ENCODE peak calls at places on chromosomes 4 and X, in nine cellular contexts. Y is mesothelial cell of epicardium, L is right atrium auricular region, Q is AG10803, J is stomach, U is tibial artery, N is prostate gland, G is Calu3, K is endothelial cell. O is an unnamed sample.
A peak's percentile ranks its signal among the peaks of the same experiment; 100 is the strongest.

GRCh38 chr4:95165926-95166524 is 382.7 kb downstream of the UNC5C start:
- DNase-seq in Y (no peak), L (no peak), Q (peak; percentile 74), J (no peak), U (no peak), N (peak; percentile 55), G (peak; percentile 24), K (peak; percentile 33), O (peak; percentile 39)

GRCh38 chrX:123920065-123920785 is 41.3 kb upstream of the STAG2 start:
- DNase-seq in Y (no peak), L (no peak), Q (peak; percentile 65), J (no peak), U (no peak), N (no peak), G (no peak), K (no peak), O (no peak)

GRCh38 chrX:25726539-25726938 is 411.6 kb upstream of the MAGEB18 start:
- DNase-seq in Y (no peak), L (no peak), Q (no peak), J (no peak), U (no peak), N (no peak), G (peak; percentile 14), K (no peak), O (no peak)

GRCh38 chr4:8616831-8617230 is 24.3 kb downstream of the CPZ start:
- DNase-seq in Y (no peak), L (no peak), Q (no peak), J (no peak), U (no peak), N (no peak), G (no peak), K (no peak), O (no peak)

GRCh38 chr4:77308843-77309242 is 151.8 kb downstream of the CCNG2 start:
- DNase-seq in Y (no peak), L (no peak), Q (peak; percentile 44), J (no peak), U (no peak), N (no peak), G (peak; percentile 1), K (no peak), O (peak; percentile 13)

GRCh38 chrX:153871451-153871850 is 14.5 kb downstream of the L1CAM start:
- DNase-seq in Y (no peak), L (no peak), Q (no peak), J (no peak), U (no peak), N (no peak), G (no peak), K (no peak), O (no peak)

GRCh38 chr4:119246177-119246576 is 33.7 kb downstream of the USP53 start:
- DNase-seq in Y (no peak), L (no peak), Q (no peak), J (no peak), U (no peak), N (no peak), G (no peak), K (no peak), O (no peak)

GRCh38 chrX:134684956-134685355 is 26.7 kb upstream of the PLAC1 start:
- DNase-seq in Y (no peak), L (no peak), Q (no peak), J (no peak), U (no peak), N (no peak), G (no peak), K (no peak), O (no peak)

GRCh38 chr4:154491341-154491679 is 289 bp downstream of the DCHS2 start:
- DNase-seq in Y (no peak), L (no peak), Q (peak; percentile 11), J (no peak), U (no peak), N (no peak), G (no peak), K (no peak), O (no peak)

DNA sequence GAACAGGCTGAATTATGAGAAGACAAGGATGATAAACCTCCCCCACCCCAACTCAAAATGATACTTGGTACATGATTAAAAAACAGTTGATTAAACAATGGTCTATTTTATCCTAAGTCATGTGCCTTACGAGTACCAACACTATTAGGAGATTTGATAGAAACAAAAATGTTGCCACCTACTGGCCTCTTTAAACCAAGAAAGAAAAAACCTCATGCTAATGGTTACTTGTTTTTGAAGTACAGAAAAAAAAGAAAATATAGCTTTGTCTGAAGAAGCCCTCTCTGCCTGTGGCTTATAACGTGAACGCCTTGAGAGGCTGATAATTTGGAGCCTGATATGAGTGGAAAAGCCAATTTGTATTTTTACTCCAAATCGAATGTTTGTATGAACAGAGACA is 538.2 kb downstream of the DMD start:
- DNase-seq in Y (no peak), L (no peak), Q (no peak), J (no peak), U (no peak), N (no peak), G (no peak), K (no peak), O (no peak)
- TF ChIP-seq CTCF in Y (peak; percentile 17), L (no peak), Q (no peak), J (no peak), U (no peak), N (no peak), G (no peak), K (no peak), O (no peak)

GRCh38 chr4:113248320-113248719 is 198.9 kb downstream of the ANK2 start:
- DNase-seq in Y (no peak), L (no peak), Q (no peak), J (no peak), U (no peak), N (no peak), G (peak; percentile 8), K (peak; percentile 47), O (no peak)
- TF ChIP-seq CTCF in Y (no peak), L (no peak), Q (no peak), J (no peak), U (no peak), N (no peak), G (no peak), K (peak; percentile 30), O (peak; percentile 21)

GRCh38 chr4:84167579-84167978 is 331.5 kb downstream of the NKX6-1 start:
- DNase-seq in Y (no peak), L (no peak), Q (no peak), J (no peak), U (no peak), N (no peak), G (peak; percentile 1), K (peak; percentile 14), O (no peak)
- TF ChIP-seq CTCF in Y (no peak), L (no peak), Q (no peak), J (no peak), U (no peak), N (no peak), G (no peak), K (no peak), O (peak; percentile 18)

GRCh38 chr4:152735302-152735917 is 44.1 kb downstream of the TIGD4 start:
- DNase-seq in Y (no peak), L (no peak), Q (peak; percentile 23), J (no peak), U (no peak), N (no peak), G (no peak), K (no peak), O (no peak)
- TF ChIP-seq CTCF in Y (peak; percentile 46), L (no peak), Q (peak; percentile 72), J (no peak), U (no peak), N (peak; percentile 43), G (no peak), K (peak; percentile 41), O (peak; percentile 51)

DNA sequence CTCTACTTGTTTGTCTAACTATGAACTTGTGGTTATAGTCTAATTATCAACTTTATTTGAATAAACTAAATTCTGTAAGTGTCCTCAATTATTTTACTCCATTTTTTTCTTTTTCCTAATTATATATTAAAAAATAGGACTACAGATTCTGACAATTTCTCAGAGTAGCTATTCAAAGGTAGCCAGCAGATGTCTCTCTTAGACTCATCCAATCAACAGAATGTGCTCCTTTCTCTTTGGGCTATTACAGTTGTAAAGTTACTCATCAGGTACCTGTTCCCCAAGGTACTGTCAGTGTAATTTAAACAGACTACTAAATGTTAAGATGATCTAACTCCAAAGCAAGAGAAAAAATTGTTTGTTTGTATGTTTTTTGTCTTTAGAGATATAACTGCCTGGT is 248.6 kb downstream of the PCDH18 start:
- DNase-seq in Y (no peak), L (no peak), Q (peak; percentile 49), J (no peak), U (no peak), N (no peak), G (no peak), K (no peak), O (no peak)
- TF ChIP-seq CTCF in Y (no peak), L (no peak), Q (peak; percentile 59), J (no peak), U (no peak), N (peak; percentile 17), G (no peak), K (no peak), O (peak; percentile 53)

DNA sequence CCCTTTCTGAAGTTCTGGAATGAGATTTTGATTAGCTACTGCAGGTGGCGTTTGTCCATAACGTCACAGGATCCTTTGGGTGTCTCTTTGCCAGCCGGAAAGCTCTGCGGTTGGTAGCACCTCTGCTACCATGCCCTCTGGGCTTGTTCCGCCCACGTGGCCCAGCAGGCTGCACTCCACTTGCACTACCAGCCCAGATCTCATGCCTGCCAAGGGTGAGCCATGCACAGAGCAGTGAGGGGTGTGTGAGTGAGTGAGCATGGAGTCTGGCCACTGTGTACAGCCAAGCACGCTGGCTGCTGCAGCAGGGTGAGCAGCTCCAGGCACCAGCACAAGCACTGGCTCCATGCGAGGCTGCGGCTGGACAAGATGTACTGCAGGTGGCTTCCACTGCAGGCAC is 6.6 kb upstream of the HNRNPD start:
- DNase-seq in Y (no peak), L (no peak), Q (no peak), J (no peak), U (no peak), N (peak; percentile 70), G (peak; percentile 62), K (no peak), O (no peak)
- TF ChIP-seq CTCF in Y (no peak), L (no peak), Q (no peak), J (no peak), U (no peak), N (no peak), G (no peak), K (no peak), O (no peak)

O was measured in AG09309.